ENCODE peak calls at places on chromosomes 7 and 10, in seven cellular contexts. C is GM03348, H is mesendoderm, P is NCI-H510A treated with DMSO at 0.1 percent for 48 hours, X is mucosa of gallbladder, E is foreskin melanocyte, K is non-pigmented ciliary epithelial cell. Y is an unnamed sample.

GRCh38 chr10:131963811-131964210 is 17.9 kb downstream of the BNIP3 start:
- DNase-seq in C (no peak), H (no peak), P (no peak), X (no peak), E (no peak), K (no peak), Y (no peak)

GRCh38 chr10:21720090-21720489 is 186.1 kb downstream of the MLLT10 start:
- DNase-seq in C (no peak), H (peak; percentile 83), P (no peak), X (no peak), E (no peak), K (no peak), Y (no peak)

GRCh38 chr10:90743291-90743690 is 114.5 kb downstream of the HTR7 start:
- DNase-seq in C (no peak), H (no peak), P (no peak), X (no peak), E (no peak), K (no peak), Y (no peak)

GRCh38 chr10:5547684-5547933 is 22.8 kb downstream of the CALML3 start:
- DNase-seq in C (no peak), H (no peak), P (no peak), X (no peak), E (no peak), K (no peak), Y (no peak)

GRCh38 chr10:119595715-119596515 is 849 bp downstream of the TIAL1 start:
- DNase-seq in C (peak; percentile 78), H (peak; percentile 59), P (no peak), X (peak; percentile 17), E (peak; percentile 23), K (no peak), Y (peak; percentile 47)

GRCh38 chr10:112421731-112422130 is 25.0 kb downstream of the ZDHHC6 start:
- DNase-seq in C (no peak), H (no peak), P (no peak), X (no peak), E (no peak), K (no peak), Y (no peak)

GRCh38 chr10:71850745-71851629 is at the start of gene PSAP:
- DNase-seq in C (peak; percentile 100), H (peak; percentile 99), P (peak; percentile 96), X (peak; percentile 98), E (peak; percentile 97), K (peak; percentile 92), Y (peak; percentile 99)

GRCh38 chr10:267705-268104 is 132.4 kb downstream of the ZMYND11 start:
- DNase-seq in C (no peak), H (no peak), P (no peak), X (no peak), E (no peak), K (no peak), Y (no peak)

GRCh38 chr10:35216303-35216905 is 89.8 kb downstream of the CREM start:
- DNase-seq in C (no peak), H (no peak), P (no peak), X (peak; percentile 36), E (no peak), K (no peak), Y (peak; percentile 38)

GRCh38 chr7:151368136-151368571 is 26.5 kb downstream of the NUB1 start:
- DNase-seq in C (peak; percentile 90), H (peak; percentile 90), P (peak; percentile 80), X (peak; percentile 88), E (peak; percentile 34), K (peak; percentile 35), Y (peak; percentile 87)

GRCh38 chr10:90917968-90918318 is 2.9 kb downstream of the ANKRD1 start:
- DNase-seq in C (no peak), H (no peak), P (no peak), X (no peak), E (no peak), K (no peak), Y (no peak)

GRCh38 chr7:148527717-148528168 is 62.8 kb upstream of the C7orf33 start:
- DNase-seq in C (peak; percentile 67), H (peak; percentile 98), P (no peak), X (peak; percentile 73), E (peak; percentile 62), K (no peak), Y (peak; percentile 88)

Y was measured in transverse colon.